ENCODE peak calls at places on chromosomes 6 and 20, in four cellular contexts. One of them, this sample, is unnamed.

GRCh38 chr6:36360241-36361054 is 23.8 kb upstream of the BNIP5 start:
- DNase-seq in HEK293T: peak
- DNase-seq in HepG2: peak
- DNase-seq in K562: peak
- DNase-seq in this sample: peak

GRCh38 chr20:10501377-10501776 is 66.3 kb downstream of the SLX4IP start:
- DNase-seq in HEK293T: no peak
- DNase-seq in HepG2: no peak
- DNase-seq in K562: peak
- DNase-seq in this sample: no peak

GRCh38 chr20:25626779-25627178 is 3.0 kb upstream of the NANP start:
- DNase-seq in HEK293T: no peak
- DNase-seq in HepG2: no peak
- DNase-seq in K562: no peak
- DNase-seq in this sample: no peak

GRCh38 chr20:46751856-46752255 is 42.4 kb downstream of the SLC2A10 start:
- DNase-seq in HEK293T: no peak
- DNase-seq in HepG2: no peak
- DNase-seq in K562: peak
- DNase-seq in this sample: no peak

GRCh38 chr20:36064661-36065426 is 89.7 kb upstream of the EPB41L1 start:
- DNase-seq in HEK293T: peak
- DNase-seq in HepG2: peak
- DNase-seq in K562: peak
- DNase-seq in this sample: peak

GRCh38 chr6:46381057-46381456 is 110.2 kb downstream of the RCAN2 start:
- DNase-seq in HEK293T: no peak
- DNase-seq in HepG2: peak
- DNase-seq in K562: no peak
- DNase-seq in this sample: no peak

GRCh38 chr6:41640436-41640835 is 2.2 kb downstream of the MDFI start:
- DNase-seq in HEK293T: no peak
- DNase-seq in HepG2: no peak
- DNase-seq in K562: no peak
- DNase-seq in this sample: no peak

GRCh38 chr6:139917943-139918342 is 543.5 kb upstream of the CITED2 start:
- DNase-seq in HEK293T: no peak
- DNase-seq in HepG2: no peak
- DNase-seq in K562: no peak
- DNase-seq in this sample: no peak

GRCh38 chr20:19407731-19408130 is 195.3 kb downstream of the SLC24A3 start:
- DNase-seq in HEK293T: no peak
- DNase-seq in HepG2: no peak
- DNase-seq in K562: no peak
- DNase-seq in this sample: no peak

GRCh38 chr20:62063981-62064787 is 1.5 kb downstream of the TAF4 start:
- DNase-seq in HEK293T: no peak
- DNase-seq in HepG2: peak
- DNase-seq in K562: peak
- DNase-seq in this sample: peak

DNA sequence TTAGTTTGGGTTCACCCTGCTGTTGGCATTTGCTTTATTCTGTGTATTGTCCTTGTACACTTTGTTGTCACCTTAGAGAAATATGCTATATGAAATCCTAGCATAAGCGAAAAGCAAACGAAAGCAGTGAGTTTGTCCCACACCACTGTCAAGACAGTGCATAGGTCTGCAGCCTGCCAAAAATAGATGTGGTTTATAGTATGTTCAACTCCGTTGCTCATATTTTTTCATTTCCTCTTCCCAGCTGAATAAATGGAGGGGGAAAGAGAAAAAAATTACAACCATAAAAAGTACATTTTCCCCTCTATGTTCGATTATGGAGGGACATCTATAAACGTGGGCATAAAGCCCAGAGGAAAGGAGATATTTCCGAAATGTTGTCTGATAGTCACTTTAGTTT is 25.8 kb downstream of the PRL start:
- DNase-seq in HEK293T: no peak
- DNase-seq in HepG2: no peak
- DNase-seq in K562: no peak
- DNase-seq in this sample: no peak
- TF ChIP-seq ELF4 in HEK293T: no peak
- TF ChIP-seq ELF4 in HepG2: no peak
- TF ChIP-seq ELF4 in K562: no peak
- TF ChIP-seq ELF4 in this sample: no peak

GRCh38 chr6:38856490-38856889 is 141.4 kb downstream of the DNAH8 start:
- DNase-seq in HEK293T: no peak
- DNase-seq in HepG2: no peak
- DNase-seq in K562: no peak
- DNase-seq in this sample: no peak

GRCh38 chr6:38857815-38858214 is 142.7 kb downstream of the DNAH8 start:
- DNase-seq in HEK293T: no peak
- DNase-seq in HepG2: no peak
- DNase-seq in K562: no peak
- DNase-seq in this sample: no peak

GRCh38 chr6:38865521-38866174 is 150.5 kb downstream of the DNAH8 start:
- DNase-seq in HEK293T: no peak
- DNase-seq in HepG2: no peak
- DNase-seq in K562: no peak
- DNase-seq in this sample: no peak

GRCh38 chr6:38860041-38860440 is 144.9 kb downstream of the DNAH8 start:
- DNase-seq in HEK293T: no peak
- DNase-seq in HepG2: peak
- DNase-seq in K562: no peak
- DNase-seq in this sample: no peak

GRCh38 chr6:38861957-38862401 is 146.9 kb downstream of the DNAH8 start:
- DNase-seq in HEK293T: no peak
- DNase-seq in HepG2: no peak
- DNase-seq in K562: no peak
- DNase-seq in this sample: no peak
- TF ChIP-seq ELF4 in HEK293T: no peak
- TF ChIP-seq ELF4 in HepG2: no peak
- TF ChIP-seq ELF4 in K562: no peak
- TF ChIP-seq ELF4 in this sample: no peak

DNA sequence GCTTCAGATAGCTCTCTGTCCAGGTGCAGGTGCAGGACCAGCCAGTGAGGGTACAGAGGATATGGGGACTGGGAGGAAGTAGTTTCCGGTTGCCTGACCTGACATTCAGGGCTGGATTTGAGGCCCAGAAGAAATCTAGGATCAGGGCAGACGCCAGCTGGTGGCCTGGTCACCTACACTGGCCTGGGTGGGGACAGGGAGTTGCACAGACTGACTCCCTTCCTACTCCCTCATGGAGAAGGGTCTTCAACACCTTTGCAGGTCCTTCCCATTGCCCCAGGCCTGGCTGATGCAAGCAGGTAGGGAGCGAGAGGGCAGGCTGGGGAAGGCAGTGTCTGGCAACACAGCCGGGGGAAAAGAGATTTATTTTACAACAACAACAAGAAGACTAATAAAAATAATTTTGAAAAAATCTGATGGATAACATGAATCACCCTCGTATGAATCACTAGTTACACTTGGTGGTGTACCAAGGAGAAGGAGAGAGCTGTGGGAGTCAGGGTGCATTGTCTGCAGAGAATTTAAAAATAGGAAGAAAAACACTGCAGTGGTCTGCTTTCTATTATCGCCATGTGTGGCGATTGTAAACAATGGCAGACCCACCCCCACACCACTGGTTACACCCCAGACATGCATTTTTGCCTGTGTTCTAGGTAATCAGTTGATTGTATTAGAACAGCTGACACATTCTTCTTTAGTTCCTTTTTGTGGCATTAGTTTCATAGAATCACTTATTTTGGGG is 62.3 kb upstream of the SNX9 start:
- DNase-seq in HEK293T: no peak
- DNase-seq in HepG2: no peak
- DNase-seq in K562: no peak
- DNase-seq in this sample: no peak
- TF ChIP-seq ELF4 in HEK293T: no peak
- TF ChIP-seq ELF4 in HepG2: no peak
- TF ChIP-seq ELF4 in K562: no peak
- TF ChIP-seq ELF4 in this sample: no peak

GRCh38 chr6:24883618-24884017 is 52.1 kb downstream of the RIPOR2 start:
- DNase-seq in HEK293T: no peak
- DNase-seq in HepG2: no peak
- DNase-seq in K562: no peak
- DNase-seq in this sample: no peak
- TF ChIP-seq ELF4 in HEK293T: no peak
- TF ChIP-seq ELF4 in HepG2: no peak
- TF ChIP-seq ELF4 in K562: no peak
- TF ChIP-seq ELF4 in this sample: no peak

GRCh38 chr6:147752686-147753418 is 244.4 kb downstream of the SAMD5 start:
- DNase-seq in HEK293T: no peak
- DNase-seq in HepG2: peak
- DNase-seq in K562: no peak
- DNase-seq in this sample: no peak
- TF ChIP-seq ELF4 in HEK293T: no peak
- TF ChIP-seq ELF4 in HepG2: no peak
- TF ChIP-seq ELF4 in K562: no peak
- TF ChIP-seq ELF4 in this sample: no peak

GRCh38 chr20:34624628-34625027 is 52.3 kb downstream of the PIGU start:
- DNase-seq in HEK293T: no peak
- DNase-seq in HepG2: no peak
- DNase-seq in K562: no peak
- DNase-seq in this sample: no peak

GRCh38 chr20:34621036-34621343 is 55.9 kb downstream of the PIGU start:
- DNase-seq in HEK293T: no peak
- DNase-seq in HepG2: no peak
- DNase-seq in K562: no peak
- DNase-seq in this sample: no peak

GRCh38 chr20:34622821-34623451 is 54.0 kb downstream of the PIGU start:
- DNase-seq in HEK293T: no peak
- DNase-seq in HepG2: no peak
- DNase-seq in K562: no peak
- DNase-seq in this sample: no peak

GRCh38 chr20:34618676-34619075 is 58.2 kb downstream of the PIGU start:
- DNase-seq in HEK293T: no peak
- DNase-seq in HepG2: no peak
- DNase-seq in K562: no peak
- DNase-seq in this sample: no peak

DNA sequence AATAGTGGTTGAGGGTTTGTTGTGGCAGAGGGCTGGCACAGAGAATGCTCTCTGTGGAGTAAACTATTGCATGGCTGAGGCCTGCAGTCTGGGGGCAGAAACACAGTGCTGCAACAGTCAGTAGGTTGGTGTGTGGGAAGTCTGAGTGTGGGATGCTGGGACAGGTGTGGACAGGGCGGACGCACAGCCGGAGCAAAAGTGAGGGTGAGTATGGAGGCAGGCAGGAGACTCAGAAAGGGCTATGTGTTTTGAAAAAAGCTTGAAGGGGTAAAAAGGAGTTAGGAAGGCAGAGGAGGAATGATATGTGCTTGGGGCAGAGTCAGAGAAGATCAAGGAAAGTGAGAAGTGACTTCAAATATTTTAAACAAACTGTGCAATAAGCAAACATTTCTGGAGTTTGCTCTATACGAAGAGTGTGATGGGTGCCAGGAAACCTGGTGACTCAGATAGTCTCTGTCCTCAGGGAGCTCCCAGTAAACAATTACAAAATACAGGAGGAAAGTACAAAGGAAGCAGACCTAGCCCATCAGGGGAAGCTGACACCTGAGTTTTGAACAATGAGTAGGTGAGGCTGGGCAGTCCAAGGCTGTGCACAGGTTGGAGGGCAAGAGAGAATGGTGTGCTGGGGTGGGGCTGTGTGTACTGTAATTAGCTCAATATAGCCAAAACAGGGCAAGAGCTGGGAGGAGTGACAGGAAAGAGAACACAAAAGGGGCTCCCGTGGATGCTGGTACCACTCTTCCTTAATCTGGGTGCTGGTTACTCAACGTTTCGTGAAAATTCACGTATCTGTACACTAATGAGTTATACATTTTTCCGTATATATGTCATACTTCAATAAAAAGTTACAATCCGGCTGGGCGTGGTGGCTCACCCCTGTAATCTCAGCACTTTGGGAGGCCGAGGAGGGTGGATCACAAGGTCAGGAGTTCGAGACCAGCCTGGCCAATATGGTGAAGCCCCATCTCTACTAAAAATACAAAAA is 55.2 kb downstream of the PIGU start:
- DNase-seq in HEK293T: no peak
- DNase-seq in HepG2: peak
- DNase-seq in K562: no peak
- DNase-seq in this sample: no peak
- TF ChIP-seq ELF4 in HEK293T: no peak
- TF ChIP-seq ELF4 in HepG2: no peak
- TF ChIP-seq ELF4 in K562: no peak
- TF ChIP-seq ELF4 in this sample: no peak

DNA sequence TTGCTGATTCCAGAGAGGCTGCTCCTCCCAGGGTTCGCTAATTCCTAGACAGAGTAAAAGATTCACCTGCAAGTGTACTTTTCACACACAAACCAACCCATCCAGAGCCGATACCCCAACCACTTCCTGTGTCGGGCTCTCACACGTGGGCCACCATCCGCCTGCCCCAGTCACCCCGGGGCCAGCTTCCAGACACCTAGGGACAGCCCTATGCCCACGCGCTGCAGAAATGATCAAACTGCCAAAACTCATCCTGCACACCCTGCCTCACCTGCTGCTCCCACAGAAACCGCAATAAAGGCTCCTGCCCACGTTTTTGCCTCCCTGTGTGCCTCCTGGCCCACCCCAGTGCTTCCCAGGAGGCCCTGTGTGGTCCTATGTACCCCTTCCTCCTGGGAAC is 59.5 kb downstream of the PSMG4 start:
- DNase-seq in HEK293T: no peak
- DNase-seq in HepG2: no peak
- DNase-seq in K562: no peak
- DNase-seq in this sample: no peak
- TF ChIP-seq ELF4 in HEK293T: no peak
- TF ChIP-seq ELF4 in HepG2: no peak
- TF ChIP-seq ELF4 in K562: no peak
- TF ChIP-seq ELF4 in this sample: no peak

GRCh38 chr6:32254761-32255211 is 30.9 kb upstream of the NOTCH4 start:
- DNase-seq in HEK293T: no peak
- DNase-seq in HepG2: no peak
- DNase-seq in K562: no peak
- DNase-seq in this sample: peak
- TF ChIP-seq ELF4 in HEK293T: no peak
- TF ChIP-seq ELF4 in HepG2: no peak
- TF ChIP-seq ELF4 in K562: no peak
- TF ChIP-seq ELF4 in this sample: no peak